ENCODE peak calls at places on chromosomes 6 and 20, in five cellular contexts. E is kidney tubule cell, A is mesendoderm, S is Calu3, Y is psoas muscle. W is an unnamed sample.

GRCh38 chr6:81787313-81788068 is 35.0 kb upstream of the TENT5A start:
- DNase-seq in Y (no peak), A (no peak), S (no peak), E (no peak), W (no peak)

GRCh38 chr20:25042531-25043498 is 15.1 kb downstream of the ACSS1 start:
- DNase-seq in E (no peak), S (no peak), A (no peak), Y (peak), W (no peak)

GRCh38 chr6:15266423-15266996 is 20.6 kb downstream of the JARID2 start:
- DNase-seq in A (peak), E (no peak), S (no peak), Y (no peak), W (no peak)

GRCh38 chr20:47502271-47502730 is 614 bp downstream of the NCOA3 start:
- DNase-seq in Y (peak), E (peak), A (peak), S (peak), W (peak)

GRCh38 chr20:9040874-9041524 is 27.9 kb upstream of the PLCB4 start:
- DNase-seq in Y (no peak), A (no peak), E (peak), S (no peak), W (no peak)

GRCh38 chr20:23296841-23297701 is 53.5 kb upstream of the NXT1 start:
- DNase-seq in S (no peak), Y (no peak), E (no peak), A (peak), W (no peak)

GRCh38 chr6:170045563-170045960 is 245.3 kb downstream of the DLL1 start:
- DNase-seq in E (no peak), Y (no peak), S (no peak), A (no peak), W (no peak)

GRCh38 chr6:13500264-13500663 is 12.9 kb upstream of the GFOD1 start:
- DNase-seq in S (no peak), Y (no peak), E (peak), A (no peak), W (no peak)

GRCh38 chr6:2221724-2222274 is 23.6 kb downstream of the GMDS start:
- DNase-seq in E (peak), A (no peak), Y (no peak), S (no peak), W (peak)

GRCh38 chr6:35497571-35498406 is 910 bp upstream of the TEAD3 start:
- DNase-seq in S (peak), A (peak), E (peak), Y (peak), W (peak)

GRCh38 chr6:89792881-89793280 is 26.7 kb downstream of the MDN1 start:
- DNase-seq in E (peak), S (peak), Y (no peak), A (peak), W (peak)

GRCh38 chr6:43851204-43851855 is 81.3 kb downstream of the VEGFA start:
- DNase-seq in Y (no peak), A (peak), E (peak), S (peak), W (peak)

GRCh38 chr20:38866265-38867061 is 59.8 kb upstream of the FAM83D start:
- DNase-seq in S (no peak), A (no peak), Y (no peak), E (no peak), W (no peak)

GRCh38 chr6:11968241-11968806 is 43.8 kb upstream of the HIVEP1 start:
- DNase-seq in E (no peak), A (peak), S (no peak), Y (no peak), W (no peak)

GRCh38 chr6:9537381-9537780 is 877.5 kb downstream of the TFAP2A start:
- DNase-seq in Y (no peak), S (no peak), E (peak), A (no peak), W (no peak)

GRCh38 chr6:90251295-90251992 is 45.2 kb downstream of the BACH2 start:
- DNase-seq in S (no peak), E (no peak), A (no peak), Y (no peak), W (no peak)

GRCh38 chr6:137148291-137149076 is 25.0 kb downstream of the IL22RA2 start:
- DNase-seq in Y (no peak), A (no peak), S (no peak), E (no peak), W (no peak)

GRCh38 chr20:2470051-2470431 is 548 bp downstream of the SNRPB start:
- DNase-seq in S (peak), Y (peak), A (peak), E (peak), W (peak)

W was measured in hepatic stellate cell.